ENCODE peak calls at places on chromosomes 13 and 19, in eight cellular contexts. One of them, this sample, is unnamed.

GRCh38 chr19:51083181-51083580 is 494 bp upstream of the KLK14 start:
- DNase-seq in GM13976: no peak
- DNase-seq in activated CD8-positive, alpha-beta memory T cell treated with anti-CD3 and anti-CD28 coated beads for 1 hour: no peak
- DNase-seq in HFFc6: no peak
- DNase-seq in T-cell: no peak
- DNase-seq in EL: no peak
- DNase-seq in hepatic stellate cell: no peak
- DNase-seq in stimulated activated CD4-positive, alpha-beta T cell treated with anti-CD3 and anti-CD28 coated beads, Interleukin-12 subunit alpha, Interleukin-12 subunit beta, amount 100 ng/mL, for 4 hours: no peak
- DNase-seq in this sample: no peak

GRCh38 chr19:4206818-4207484 is 22.4 kb upstream of the EBI3 start:
- DNase-seq in GM13976: no peak
- DNase-seq in activated CD8-positive, alpha-beta memory T cell treated with anti-CD3 and anti-CD28 coated beads for 1 hour: no peak
- DNase-seq in HFFc6: peak
- DNase-seq in T-cell: no peak
- DNase-seq in EL: peak
- DNase-seq in hepatic stellate cell: peak
- DNase-seq in stimulated activated CD4-positive, alpha-beta T cell treated with anti-CD3 and anti-CD28 coated beads, Interleukin-12 subunit alpha, Interleukin-12 subunit beta, amount 100 ng/mL, for 4 hours: no peak
- DNase-seq in this sample: no peak

GRCh38 chr19:7983995-7984837 is 21.2 kb downstream of the ELAVL1 start:
- DNase-seq in GM13976: no peak
- DNase-seq in activated CD8-positive, alpha-beta memory T cell treated with anti-CD3 and anti-CD28 coated beads for 1 hour: no peak
- DNase-seq in HFFc6: no peak
- DNase-seq in T-cell: no peak
- DNase-seq in EL: no peak
- DNase-seq in hepatic stellate cell: no peak
- DNase-seq in stimulated activated CD4-positive, alpha-beta T cell treated with anti-CD3 and anti-CD28 coated beads, Interleukin-12 subunit alpha, Interleukin-12 subunit beta, amount 100 ng/mL, for 4 hours: no peak
- DNase-seq in this sample: no peak

GRCh38 chr13:59963827-59964226 is 199.9 kb downstream of the DIAPH3 start:
- DNase-seq in GM13976: no peak
- DNase-seq in activated CD8-positive, alpha-beta memory T cell treated with anti-CD3 and anti-CD28 coated beads for 1 hour: no peak
- DNase-seq in HFFc6: no peak
- DNase-seq in T-cell: no peak
- DNase-seq in EL: no peak
- DNase-seq in hepatic stellate cell: no peak
- DNase-seq in stimulated activated CD4-positive, alpha-beta T cell treated with anti-CD3 and anti-CD28 coated beads, Interleukin-12 subunit alpha, Interleukin-12 subunit beta, amount 100 ng/mL, for 4 hours: no peak
- DNase-seq in this sample: no peak

GRCh38 chr19:15466851-15467733 is 2.7 kb upstream of the RASAL3 start:
- DNase-seq in GM13976: peak
- DNase-seq in activated CD8-positive, alpha-beta memory T cell treated with anti-CD3 and anti-CD28 coated beads for 1 hour: peak
- DNase-seq in HFFc6: peak
- DNase-seq in T-cell: no peak
- DNase-seq in EL: peak
- DNase-seq in hepatic stellate cell: no peak
- DNase-seq in stimulated activated CD4-positive, alpha-beta T cell treated with anti-CD3 and anti-CD28 coated beads, Interleukin-12 subunit alpha, Interleukin-12 subunit beta, amount 100 ng/mL, for 4 hours: peak
- DNase-seq in this sample: no peak

GRCh38 chr13:30301827-30302226 is 5.5 kb downstream of the KATNAL1 start:
- DNase-seq in GM13976: no peak
- DNase-seq in activated CD8-positive, alpha-beta memory T cell treated with anti-CD3 and anti-CD28 coated beads for 1 hour: no peak
- DNase-seq in HFFc6: peak
- DNase-seq in T-cell: no peak
- DNase-seq in EL: no peak
- DNase-seq in hepatic stellate cell: no peak
- DNase-seq in stimulated activated CD4-positive, alpha-beta T cell treated with anti-CD3 and anti-CD28 coated beads, Interleukin-12 subunit alpha, Interleukin-12 subunit beta, amount 100 ng/mL, for 4 hours: no peak
- DNase-seq in this sample: no peak

GRCh38 chr13:40175639-40176038 is 490.8 kb downstream of the FOXO1 start:
- DNase-seq in GM13976: no peak
- DNase-seq in activated CD8-positive, alpha-beta memory T cell treated with anti-CD3 and anti-CD28 coated beads for 1 hour: no peak
- DNase-seq in HFFc6: no peak
- DNase-seq in T-cell: no peak
- DNase-seq in EL: no peak
- DNase-seq in hepatic stellate cell: no peak
- DNase-seq in stimulated activated CD4-positive, alpha-beta T cell treated with anti-CD3 and anti-CD28 coated beads, Interleukin-12 subunit alpha, Interleukin-12 subunit beta, amount 100 ng/mL, for 4 hours: no peak
- DNase-seq in this sample: no peak

GRCh38 chr13:64446372-64446771 is 2783.8 kb downstream of the PCDH9 start:
- DNase-seq in GM13976: no peak
- DNase-seq in activated CD8-positive, alpha-beta memory T cell treated with anti-CD3 and anti-CD28 coated beads for 1 hour: no peak
- DNase-seq in HFFc6: peak
- DNase-seq in T-cell: no peak
- DNase-seq in EL: peak
- DNase-seq in hepatic stellate cell: no peak
- DNase-seq in stimulated activated CD4-positive, alpha-beta T cell treated with anti-CD3 and anti-CD28 coated beads, Interleukin-12 subunit alpha, Interleukin-12 subunit beta, amount 100 ng/mL, for 4 hours: no peak
- DNase-seq in this sample: peak

GRCh38 chr13:110618780-110619179 is 3.4 kb downstream of the NAXD start:
- DNase-seq in GM13976: no peak
- DNase-seq in activated CD8-positive, alpha-beta memory T cell treated with anti-CD3 and anti-CD28 coated beads for 1 hour: no peak
- DNase-seq in HFFc6: no peak
- DNase-seq in T-cell: no peak
- DNase-seq in EL: no peak
- DNase-seq in hepatic stellate cell: no peak
- DNase-seq in stimulated activated CD4-positive, alpha-beta T cell treated with anti-CD3 and anti-CD28 coated beads, Interleukin-12 subunit alpha, Interleukin-12 subunit beta, amount 100 ng/mL, for 4 hours: no peak
- DNase-seq in this sample: no peak

GRCh38 chr19:38298841-38299680 is 5.0 kb upstream of the C19orf33 start:
- DNase-seq in GM13976: no peak
- DNase-seq in activated CD8-positive, alpha-beta memory T cell treated with anti-CD3 and anti-CD28 coated beads for 1 hour: no peak
- DNase-seq in HFFc6: no peak
- DNase-seq in T-cell: no peak
- DNase-seq in EL: no peak
- DNase-seq in hepatic stellate cell: peak
- DNase-seq in stimulated activated CD4-positive, alpha-beta T cell treated with anti-CD3 and anti-CD28 coated beads, Interleukin-12 subunit alpha, Interleukin-12 subunit beta, amount 100 ng/mL, for 4 hours: no peak
- DNase-seq in this sample: no peak

GRCh38 chr19:38389101-38389925 is 816 bp downstream of the SPRED3 start:
- DNase-seq in GM13976: peak
- DNase-seq in activated CD8-positive, alpha-beta memory T cell treated with anti-CD3 and anti-CD28 coated beads for 1 hour: no peak
- DNase-seq in HFFc6: peak
- DNase-seq in T-cell: no peak
- DNase-seq in EL: peak
- DNase-seq in hepatic stellate cell: peak
- DNase-seq in stimulated activated CD4-positive, alpha-beta T cell treated with anti-CD3 and anti-CD28 coated beads, Interleukin-12 subunit alpha, Interleukin-12 subunit beta, amount 100 ng/mL, for 4 hours: no peak
- DNase-seq in this sample: peak

GRCh38 chr13:77510156-77510555 is 25.4 kb upstream of the SCEL start:
- DNase-seq in GM13976: no peak
- DNase-seq in activated CD8-positive, alpha-beta memory T cell treated with anti-CD3 and anti-CD28 coated beads for 1 hour: no peak
- DNase-seq in HFFc6: no peak
- DNase-seq in T-cell: no peak
- DNase-seq in EL: no peak
- DNase-seq in hepatic stellate cell: no peak
- DNase-seq in stimulated activated CD4-positive, alpha-beta T cell treated with anti-CD3 and anti-CD28 coated beads, Interleukin-12 subunit alpha, Interleukin-12 subunit beta, amount 100 ng/mL, for 4 hours: no peak
- DNase-seq in this sample: no peak

GRCh38 chr13:20264271-20265018 is 32.3 kb upstream of the GJB6 start:
- DNase-seq in GM13976: no peak
- DNase-seq in activated CD8-positive, alpha-beta memory T cell treated with anti-CD3 and anti-CD28 coated beads for 1 hour: no peak
- DNase-seq in HFFc6: no peak
- DNase-seq in T-cell: no peak
- DNase-seq in EL: no peak
- DNase-seq in hepatic stellate cell: no peak
- DNase-seq in stimulated activated CD4-positive, alpha-beta T cell treated with anti-CD3 and anti-CD28 coated beads, Interleukin-12 subunit alpha, Interleukin-12 subunit beta, amount 100 ng/mL, for 4 hours: no peak
- DNase-seq in this sample: no peak

GRCh38 chr13:87884874-87885273 is 213.7 kb downstream of the SLITRK5 start:
- DNase-seq in GM13976: no peak
- DNase-seq in activated CD8-positive, alpha-beta memory T cell treated with anti-CD3 and anti-CD28 coated beads for 1 hour: no peak
- DNase-seq in HFFc6: no peak
- DNase-seq in T-cell: no peak
- DNase-seq in EL: no peak
- DNase-seq in hepatic stellate cell: no peak
- DNase-seq in stimulated activated CD4-positive, alpha-beta T cell treated with anti-CD3 and anti-CD28 coated beads, Interleukin-12 subunit alpha, Interleukin-12 subunit beta, amount 100 ng/mL, for 4 hours: no peak
- DNase-seq in this sample: peak

GRCh38 chr13:109479534-109479933 is 306.8 kb downstream of the IRS2 start:
- DNase-seq in GM13976: no peak
- DNase-seq in activated CD8-positive, alpha-beta memory T cell treated with anti-CD3 and anti-CD28 coated beads for 1 hour: no peak
- DNase-seq in HFFc6: no peak
- DNase-seq in T-cell: no peak
- DNase-seq in EL: no peak
- DNase-seq in hepatic stellate cell: no peak
- DNase-seq in stimulated activated CD4-positive, alpha-beta T cell treated with anti-CD3 and anti-CD28 coated beads, Interleukin-12 subunit alpha, Interleukin-12 subunit beta, amount 100 ng/mL, for 4 hours: no peak
- DNase-seq in this sample: no peak

GRCh38 chr13:22455036-22455435 is 725.7 kb upstream of the SGCG start:
- DNase-seq in GM13976: no peak
- DNase-seq in activated CD8-positive, alpha-beta memory T cell treated with anti-CD3 and anti-CD28 coated beads for 1 hour: no peak
- DNase-seq in HFFc6: no peak
- DNase-seq in T-cell: no peak
- DNase-seq in EL: no peak
- DNase-seq in hepatic stellate cell: no peak
- DNase-seq in stimulated activated CD4-positive, alpha-beta T cell treated with anti-CD3 and anti-CD28 coated beads, Interleukin-12 subunit alpha, Interleukin-12 subunit beta, amount 100 ng/mL, for 4 hours: no peak
- DNase-seq in this sample: no peak

GRCh38 chr13:105159794-105160193 is 1375.7 kb downstream of the EFNB2 start:
- DNase-seq in GM13976: no peak
- DNase-seq in activated CD8-positive, alpha-beta memory T cell treated with anti-CD3 and anti-CD28 coated beads for 1 hour: no peak
- DNase-seq in HFFc6: no peak
- DNase-seq in T-cell: no peak
- DNase-seq in EL: no peak
- DNase-seq in hepatic stellate cell: no peak
- DNase-seq in stimulated activated CD4-positive, alpha-beta T cell treated with anti-CD3 and anti-CD28 coated beads, Interleukin-12 subunit alpha, Interleukin-12 subunit beta, amount 100 ng/mL, for 4 hours: no peak
- DNase-seq in this sample: no peak

GRCh38 chr13:113883314-113883811 is 19.5 kb upstream of the GAS6 start:
- DNase-seq in GM13976: no peak
- DNase-seq in activated CD8-positive, alpha-beta memory T cell treated with anti-CD3 and anti-CD28 coated beads for 1 hour: no peak
- DNase-seq in HFFc6: no peak
- DNase-seq in T-cell: no peak
- DNase-seq in EL: no peak
- DNase-seq in hepatic stellate cell: no peak
- DNase-seq in stimulated activated CD4-positive, alpha-beta T cell treated with anti-CD3 and anti-CD28 coated beads, Interleukin-12 subunit alpha, Interleukin-12 subunit beta, amount 100 ng/mL, for 4 hours: no peak
- DNase-seq in this sample: no peak

GRCh38 chr19:52258426-52258825 is 11.0 kb upstream of the ZNF766 start:
- DNase-seq in GM13976: no peak
- DNase-seq in activated CD8-positive, alpha-beta memory T cell treated with anti-CD3 and anti-CD28 coated beads for 1 hour: no peak
- DNase-seq in HFFc6: no peak
- DNase-seq in T-cell: no peak
- DNase-seq in EL: no peak
- DNase-seq in hepatic stellate cell: no peak
- DNase-seq in stimulated activated CD4-positive, alpha-beta T cell treated with anti-CD3 and anti-CD28 coated beads, Interleukin-12 subunit alpha, Interleukin-12 subunit beta, amount 100 ng/mL, for 4 hours: no peak
- DNase-seq in this sample: no peak

GRCh38 chr13:114115796-114116195 is 16.6 kb downstream of the RASA3 start:
- DNase-seq in GM13976: no peak
- DNase-seq in activated CD8-positive, alpha-beta memory T cell treated with anti-CD3 and anti-CD28 coated beads for 1 hour: no peak
- DNase-seq in HFFc6: no peak
- DNase-seq in T-cell: no peak
- DNase-seq in EL: no peak
- DNase-seq in hepatic stellate cell: no peak
- DNase-seq in stimulated activated CD4-positive, alpha-beta T cell treated with anti-CD3 and anti-CD28 coated beads, Interleukin-12 subunit alpha, Interleukin-12 subunit beta, amount 100 ng/mL, for 4 hours: no peak
- DNase-seq in this sample: no peak

GRCh38 chr19:15562861-15563260 is 52.2 kb upstream of the CYP4F8 start:
- DNase-seq in GM13976: no peak
- DNase-seq in activated CD8-positive, alpha-beta memory T cell treated with anti-CD3 and anti-CD28 coated beads for 1 hour: no peak
- DNase-seq in HFFc6: peak
- DNase-seq in T-cell: no peak
- DNase-seq in EL: peak
- DNase-seq in hepatic stellate cell: no peak
- DNase-seq in stimulated activated CD4-positive, alpha-beta T cell treated with anti-CD3 and anti-CD28 coated beads, Interleukin-12 subunit alpha, Interleukin-12 subunit beta, amount 100 ng/mL, for 4 hours: no peak
- DNase-seq in this sample: no peak

GRCh38 chr13:28306325-28306724 is 168.0 kb downstream of the PAN3 start:
- DNase-seq in GM13976: no peak
- DNase-seq in activated CD8-positive, alpha-beta memory T cell treated with anti-CD3 and anti-CD28 coated beads for 1 hour: no peak
- DNase-seq in HFFc6: no peak
- DNase-seq in T-cell: no peak
- DNase-seq in EL: no peak
- DNase-seq in hepatic stellate cell: no peak
- DNase-seq in stimulated activated CD4-positive, alpha-beta T cell treated with anti-CD3 and anti-CD28 coated beads, Interleukin-12 subunit alpha, Interleukin-12 subunit beta, amount 100 ng/mL, for 4 hours: no peak
- DNase-seq in this sample: no peak

GRCh38 chr19:13281567-13282291 is 131.5 kb downstream of the IER2 start:
- DNase-seq in GM13976: peak
- DNase-seq in activated CD8-positive, alpha-beta memory T cell treated with anti-CD3 and anti-CD28 coated beads for 1 hour: no peak
- DNase-seq in HFFc6: no peak
- DNase-seq in T-cell: no peak
- DNase-seq in EL: no peak
- DNase-seq in hepatic stellate cell: peak
- DNase-seq in stimulated activated CD4-positive, alpha-beta T cell treated with anti-CD3 and anti-CD28 coated beads, Interleukin-12 subunit alpha, Interleukin-12 subunit beta, amount 100 ng/mL, for 4 hours: no peak
- DNase-seq in this sample: no peak

GRCh38 chr19:17550076-17550667 is 5.3 kb upstream of the COLGALT1 start:
- DNase-seq in GM13976: no peak
- DNase-seq in activated CD8-positive, alpha-beta memory T cell treated with anti-CD3 and anti-CD28 coated beads for 1 hour: no peak
- DNase-seq in HFFc6: no peak
- DNase-seq in T-cell: no peak
- DNase-seq in EL: no peak
- DNase-seq in hepatic stellate cell: no peak
- DNase-seq in stimulated activated CD4-positive, alpha-beta T cell treated with anti-CD3 and anti-CD28 coated beads, Interleukin-12 subunit alpha, Interleukin-12 subunit beta, amount 100 ng/mL, for 4 hours: no peak
- DNase-seq in this sample: no peak

GRCh38 chr13:109494955-109495354 is 291.4 kb downstream of the IRS2 start:
- DNase-seq in GM13976: no peak
- DNase-seq in activated CD8-positive, alpha-beta memory T cell treated with anti-CD3 and anti-CD28 coated beads for 1 hour: no peak
- DNase-seq in HFFc6: peak
- DNase-seq in T-cell: no peak
- DNase-seq in EL: peak
- DNase-seq in hepatic stellate cell: peak
- DNase-seq in stimulated activated CD4-positive, alpha-beta T cell treated with anti-CD3 and anti-CD28 coated beads, Interleukin-12 subunit alpha, Interleukin-12 subunit beta, amount 100 ng/mL, for 4 hours: no peak
- DNase-seq in this sample: no peak

GRCh38 chr19:367963-368623 is 23.5 kb upstream of the MIER2 start:
- DNase-seq in GM13976: no peak
- DNase-seq in activated CD8-positive, alpha-beta memory T cell treated with anti-CD3 and anti-CD28 coated beads for 1 hour: no peak
- DNase-seq in HFFc6: no peak
- DNase-seq in T-cell: no peak
- DNase-seq in EL: no peak
- DNase-seq in hepatic stellate cell: no peak
- DNase-seq in stimulated activated CD4-positive, alpha-beta T cell treated with anti-CD3 and anti-CD28 coated beads, Interleukin-12 subunit alpha, Interleukin-12 subunit beta, amount 100 ng/mL, for 4 hours: no peak
- DNase-seq in this sample: no peak

GRCh38 chr19:1302534-1303239 is 17.0 kb downstream of the EFNA2 start:
- DNase-seq in GM13976: no peak
- DNase-seq in activated CD8-positive, alpha-beta memory T cell treated with anti-CD3 and anti-CD28 coated beads for 1 hour: no peak
- DNase-seq in HFFc6: no peak
- DNase-seq in T-cell: no peak
- DNase-seq in EL: no peak
- DNase-seq in hepatic stellate cell: no peak
- DNase-seq in stimulated activated CD4-positive, alpha-beta T cell treated with anti-CD3 and anti-CD28 coated beads, Interleukin-12 subunit alpha, Interleukin-12 subunit beta, amount 100 ng/mL, for 4 hours: no peak
- DNase-seq in this sample: no peak

GRCh38 chr13:71758823-71759222 is 108.2 kb downstream of the DACH1 start:
- DNase-seq in GM13976: no peak
- DNase-seq in activated CD8-positive, alpha-beta memory T cell treated with anti-CD3 and anti-CD28 coated beads for 1 hour: no peak
- DNase-seq in HFFc6: no peak
- DNase-seq in T-cell: no peak
- DNase-seq in EL: no peak
- DNase-seq in hepatic stellate cell: no peak
- DNase-seq in stimulated activated CD4-positive, alpha-beta T cell treated with anti-CD3 and anti-CD28 coated beads, Interleukin-12 subunit alpha, Interleukin-12 subunit beta, amount 100 ng/mL, for 4 hours: no peak
- DNase-seq in this sample: peak

GRCh38 chr13:108352599-108352998 is 83.1 kb downstream of the TNFSF13B start:
- DNase-seq in GM13976: no peak
- DNase-seq in activated CD8-positive, alpha-beta memory T cell treated with anti-CD3 and anti-CD28 coated beads for 1 hour: no peak
- DNase-seq in HFFc6: no peak
- DNase-seq in T-cell: no peak
- DNase-seq in EL: no peak
- DNase-seq in hepatic stellate cell: no peak
- DNase-seq in stimulated activated CD4-positive, alpha-beta T cell treated with anti-CD3 and anti-CD28 coated beads, Interleukin-12 subunit alpha, Interleukin-12 subunit beta, amount 100 ng/mL, for 4 hours: no peak
- DNase-seq in this sample: no peak

GRCh38 chr13:108609353-108609752 is 20.1 kb upstream of the MYO16 start:
- DNase-seq in GM13976: no peak
- DNase-seq in activated CD8-positive, alpha-beta memory T cell treated with anti-CD3 and anti-CD28 coated beads for 1 hour: no peak
- DNase-seq in HFFc6: no peak
- DNase-seq in T-cell: no peak
- DNase-seq in EL: peak
- DNase-seq in hepatic stellate cell: peak
- DNase-seq in stimulated activated CD4-positive, alpha-beta T cell treated with anti-CD3 and anti-CD28 coated beads, Interleukin-12 subunit alpha, Interleukin-12 subunit beta, amount 100 ng/mL, for 4 hours: no peak
- DNase-seq in this sample: peak

GRCh38 chr19:8065489-8066261 is 13.1 kb downstream of the CCL25 start:
- DNase-seq in GM13976: no peak
- DNase-seq in activated CD8-positive, alpha-beta memory T cell treated with anti-CD3 and anti-CD28 coated beads for 1 hour: no peak
- DNase-seq in HFFc6: no peak
- DNase-seq in T-cell: no peak
- DNase-seq in EL: no peak
- DNase-seq in hepatic stellate cell: no peak
- DNase-seq in stimulated activated CD4-positive, alpha-beta T cell treated with anti-CD3 and anti-CD28 coated beads, Interleukin-12 subunit alpha, Interleukin-12 subunit beta, amount 100 ng/mL, for 4 hours: no peak
- DNase-seq in this sample: no peak

GRCh38 chr19:56139847-56140582 is 1.1 kb upstream of the ZNF444 start:
- DNase-seq in GM13976: no peak
- DNase-seq in activated CD8-positive, alpha-beta memory T cell treated with anti-CD3 and anti-CD28 coated beads for 1 hour: no peak
- DNase-seq in HFFc6: no peak
- DNase-seq in T-cell: no peak
- DNase-seq in EL: no peak
- DNase-seq in hepatic stellate cell: no peak
- DNase-seq in stimulated activated CD4-positive, alpha-beta T cell treated with anti-CD3 and anti-CD28 coated beads, Interleukin-12 subunit alpha, Interleukin-12 subunit beta, amount 100 ng/mL, for 4 hours: no peak
- DNase-seq in this sample: no peak

GRCh38 chr19:8611890-8612806 is 1.6 kb upstream of the ADAMTS10 start:
- DNase-seq in GM13976: peak
- DNase-seq in activated CD8-positive, alpha-beta memory T cell treated with anti-CD3 and anti-CD28 coated beads for 1 hour: no peak
- DNase-seq in HFFc6: peak
- DNase-seq in T-cell: no peak
- DNase-seq in EL: peak
- DNase-seq in hepatic stellate cell: peak
- DNase-seq in stimulated activated CD4-positive, alpha-beta T cell treated with anti-CD3 and anti-CD28 coated beads, Interleukin-12 subunit alpha, Interleukin-12 subunit beta, amount 100 ng/mL, for 4 hours: no peak
- DNase-seq in this sample: no peak

GRCh38 chr19:47729468-47729798 is 15.9 kb upstream of the NOP53 start:
- DNase-seq in GM13976: no peak
- DNase-seq in activated CD8-positive, alpha-beta memory T cell treated with anti-CD3 and anti-CD28 coated beads for 1 hour: no peak
- DNase-seq in HFFc6: peak
- DNase-seq in T-cell: no peak
- DNase-seq in EL: peak
- DNase-seq in hepatic stellate cell: peak
- DNase-seq in stimulated activated CD4-positive, alpha-beta T cell treated with anti-CD3 and anti-CD28 coated beads, Interleukin-12 subunit alpha, Interleukin-12 subunit beta, amount 100 ng/mL, for 4 hours: no peak
- DNase-seq in this sample: no peak